ENCODE peak calls at places on chromosomes 11 and 22, in six cellular contexts. One of them, this sample, is unnamed.

GRCh38 chr11:128472128-128473110 is 114.9 kb downstream of the ETS1 start:
- DNase-seq in adrenal gland: no peak
- DNase-seq in left lung: no peak
- DNase-seq in astrocyte of the cerebellum: no peak
- DNase-seq in CD8-positive, alpha-beta T cell: peak
- DNase-seq in pancreas: no peak
- DNase-seq in this sample: no peak

GRCh38 chr22:20429254-20430100 is 8.1 kb downstream of the SCARF2 start:
- DNase-seq in left lung: peak
- DNase-seq in astrocyte of the cerebellum: no peak
- DNase-seq in pancreas: peak
- DNase-seq in adrenal gland: peak
- DNase-seq in CD8-positive, alpha-beta T cell: peak
- DNase-seq in this sample: peak

GRCh38 chr22:19566599-19567382 is 42.6 kb upstream of the CLDN5 start:
- DNase-seq in astrocyte of the cerebellum: no peak
- DNase-seq in CD8-positive, alpha-beta T cell: no peak
- DNase-seq in pancreas: no peak
- DNase-seq in adrenal gland: no peak
- DNase-seq in left lung: no peak
- DNase-seq in this sample: no peak

GRCh38 chr22:20553947-20554741 is 46.7 kb downstream of the MED15 start:
- DNase-seq in left lung: no peak
- DNase-seq in adrenal gland: peak
- DNase-seq in astrocyte of the cerebellum: no peak
- DNase-seq in CD8-positive, alpha-beta T cell: no peak
- DNase-seq in pancreas: no peak
- DNase-seq in this sample: no peak

GRCh38 chr22:50686794-50687193 is 14.2 kb downstream of the SHANK3 start:
- DNase-seq in CD8-positive, alpha-beta T cell: no peak
- DNase-seq in pancreas: no peak
- DNase-seq in left lung: peak
- DNase-seq in adrenal gland: no peak
- DNase-seq in astrocyte of the cerebellum: no peak
- DNase-seq in this sample: no peak

GRCh38 chr11:831132-831864 is 1.5 kb upstream of the CD151 start:
- DNase-seq in adrenal gland: peak
- DNase-seq in pancreas: peak
- DNase-seq in astrocyte of the cerebellum: no peak
- DNase-seq in CD8-positive, alpha-beta T cell: no peak
- DNase-seq in left lung: no peak
- DNase-seq in this sample: no peak

GRCh38 chr11:29161216-29161615 is 855.6 kb downstream of the KCNA4 start:
- DNase-seq in adrenal gland: no peak
- DNase-seq in CD8-positive, alpha-beta T cell: no peak
- DNase-seq in astrocyte of the cerebellum: no peak
- DNase-seq in left lung: no peak
- DNase-seq in pancreas: no peak
- DNase-seq in this sample: no peak

GRCh38 chr11:106690923-106691322 is 327.4 kb downstream of the GUCY1A2 start:
- DNase-seq in CD8-positive, alpha-beta T cell: no peak
- DNase-seq in left lung: no peak
- DNase-seq in adrenal gland: no peak
- DNase-seq in pancreas: no peak
- DNase-seq in astrocyte of the cerebellum: no peak
- DNase-seq in this sample: no peak

GRCh38 chr11:78417888-78418583 is 416 bp upstream of the GAB2 start:
- DNase-seq in CD8-positive, alpha-beta T cell: peak
- DNase-seq in astrocyte of the cerebellum: no peak
- DNase-seq in left lung: peak
- DNase-seq in adrenal gland: peak
- DNase-seq in pancreas: peak
- DNase-seq in this sample: no peak

GRCh38 chr11:86743223-86744118 is 56.9 kb upstream of the PRSS23 start:
- DNase-seq in astrocyte of the cerebellum: peak
- DNase-seq in left lung: peak
- DNase-seq in pancreas: no peak
- DNase-seq in CD8-positive, alpha-beta T cell: no peak
- DNase-seq in adrenal gland: peak
- DNase-seq in this sample: no peak

GRCh38 chr11:112963368-112963955 is 2.2 kb downstream of the NCAM1 start:
- DNase-seq in pancreas: peak
- DNase-seq in CD8-positive, alpha-beta T cell: no peak
- DNase-seq in adrenal gland: no peak
- DNase-seq in left lung: no peak
- DNase-seq in astrocyte of the cerebellum: no peak
- DNase-seq in this sample: no peak

GRCh38 chr11:64396079-64396591 is 37.2 kb downstream of the RPS6KA4 start:
- DNase-seq in CD8-positive, alpha-beta T cell: no peak
- DNase-seq in astrocyte of the cerebellum: no peak
- DNase-seq in pancreas: no peak
- DNase-seq in adrenal gland: no peak
- DNase-seq in left lung: no peak
- DNase-seq in this sample: no peak

GRCh38 chr11:64340671-64341335 is 799 bp downstream of the CCDC88B start:
- DNase-seq in pancreas: peak
- DNase-seq in left lung: no peak
- DNase-seq in astrocyte of the cerebellum: no peak
- DNase-seq in adrenal gland: no peak
- DNase-seq in CD8-positive, alpha-beta T cell: peak
- DNase-seq in this sample: no peak

GRCh38 chr11:19777342-19778102 is 64.9 kb downstream of the NAV2 start:
- DNase-seq in CD8-positive, alpha-beta T cell: no peak
- DNase-seq in pancreas: no peak
- DNase-seq in astrocyte of the cerebellum: peak
- DNase-seq in left lung: no peak
- DNase-seq in adrenal gland: peak
- DNase-seq in this sample: no peak

GRCh38 chr22:42286205-42286604 is 15.8 kb upstream of the TCF20 start:
- DNase-seq in pancreas: no peak
- DNase-seq in astrocyte of the cerebellum: no peak
- DNase-seq in CD8-positive, alpha-beta T cell: no peak
- DNase-seq in left lung: no peak
- DNase-seq in adrenal gland: no peak
- DNase-seq in this sample: peak

GRCh38 chr11:79227308-79227707 is 213.5 kb downstream of the TENM4 start:
- DNase-seq in adrenal gland: no peak
- DNase-seq in astrocyte of the cerebellum: no peak
- DNase-seq in CD8-positive, alpha-beta T cell: no peak
- DNase-seq in pancreas: no peak
- DNase-seq in left lung: no peak
- DNase-seq in this sample: no peak

GRCh38 chr11:128036006-128036405 is 551.4 kb downstream of the ETS1 start:
- DNase-seq in astrocyte of the cerebellum: no peak
- DNase-seq in adrenal gland: no peak
- DNase-seq in pancreas: no peak
- DNase-seq in left lung: no peak
- DNase-seq in CD8-positive, alpha-beta T cell: no peak
- DNase-seq in this sample: no peak

GRCh38 chr11:3859373-3859881 is 4.0 kb downstream of the STIM1 start:
- DNase-seq in CD8-positive, alpha-beta T cell: no peak
- DNase-seq in pancreas: peak
- DNase-seq in left lung: no peak
- DNase-seq in adrenal gland: no peak
- DNase-seq in astrocyte of the cerebellum: no peak
- DNase-seq in this sample: no peak
- H3K4me3 ChIP-seq in CD8-positive, alpha-beta T cell: peak
- H3K4me3 ChIP-seq in pancreas: no peak
- H3K4me3 ChIP-seq in left lung: no peak
- H3K4me3 ChIP-seq in adrenal gland: peak
- H3K4me3 ChIP-seq in astrocyte of the cerebellum: no peak
- H3K4me3 ChIP-seq in this sample: peak

GRCh38 chr11:121270286-121270685 is 22.3 kb upstream of the SC5D start:
- DNase-seq in pancreas: no peak
- DNase-seq in adrenal gland: no peak
- DNase-seq in left lung: no peak
- DNase-seq in astrocyte of the cerebellum: no peak
- DNase-seq in CD8-positive, alpha-beta T cell: no peak
- DNase-seq in this sample: no peak
- H3K4me3 ChIP-seq in pancreas: no peak
- H3K4me3 ChIP-seq in adrenal gland: no peak
- H3K4me3 ChIP-seq in left lung: no peak
- H3K4me3 ChIP-seq in astrocyte of the cerebellum: no peak
- H3K4me3 ChIP-seq in CD8-positive, alpha-beta T cell: no peak
- H3K4me3 ChIP-seq in this sample: no peak

DNA sequence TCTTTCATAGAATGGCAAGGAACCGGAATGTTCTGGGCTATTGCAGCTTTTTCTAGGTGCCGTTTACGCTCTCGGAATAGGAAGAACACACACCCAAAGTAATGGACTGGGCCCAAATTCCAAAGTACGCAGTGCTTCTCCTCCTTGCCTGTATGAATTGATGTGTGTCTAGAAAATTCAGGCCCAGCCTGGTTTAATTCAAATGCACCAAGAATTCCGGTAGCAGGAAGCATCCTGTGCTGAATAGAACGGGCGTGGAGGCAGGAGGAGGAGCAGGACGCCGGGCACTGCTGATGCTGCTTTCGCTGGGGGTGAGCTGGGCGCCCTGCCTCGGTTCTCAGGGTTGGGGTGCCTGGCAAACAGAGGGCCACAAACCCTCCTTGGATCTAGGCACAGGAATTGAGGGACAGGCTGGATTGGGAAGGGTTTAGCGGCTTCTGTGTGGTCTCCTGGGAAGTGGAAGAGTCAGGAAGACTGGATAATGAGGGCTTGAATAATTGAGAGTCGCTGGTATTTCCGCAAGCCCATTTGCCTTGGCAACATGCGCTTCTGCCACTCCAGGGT is 2.0 kb downstream of the PARVB start:
- DNase-seq in CD8-positive, alpha-beta T cell: no peak
- DNase-seq in astrocyte of the cerebellum: no peak
- DNase-seq in pancreas: no peak
- DNase-seq in left lung: no peak
- DNase-seq in adrenal gland: no peak
- DNase-seq in this sample: no peak
- H3K4me3 ChIP-seq in CD8-positive, alpha-beta T cell: no peak
- H3K4me3 ChIP-seq in astrocyte of the cerebellum: no peak
- H3K4me3 ChIP-seq in pancreas: no peak
- H3K4me3 ChIP-seq in left lung: no peak
- H3K4me3 ChIP-seq in adrenal gland: peak
- H3K4me3 ChIP-seq in this sample: no peak

GRCh38 chr11:44728085-44728410 is 1.3 kb downstream of the TSPAN18 start:
- DNase-seq in CD8-positive, alpha-beta T cell: no peak
- DNase-seq in left lung: no peak
- DNase-seq in astrocyte of the cerebellum: no peak
- DNase-seq in adrenal gland: no peak
- DNase-seq in pancreas: no peak
- DNase-seq in this sample: no peak
- H3K4me3 ChIP-seq in CD8-positive, alpha-beta T cell: peak
- H3K4me3 ChIP-seq in left lung: peak
- H3K4me3 ChIP-seq in astrocyte of the cerebellum: peak
- H3K4me3 ChIP-seq in adrenal gland: peak
- H3K4me3 ChIP-seq in pancreas: peak
- H3K4me3 ChIP-seq in this sample: peak

GRCh38 chr11:9601876-9602199 is 28.4 kb downstream of the WEE1 start:
- DNase-seq in astrocyte of the cerebellum: no peak
- DNase-seq in pancreas: no peak
- DNase-seq in left lung: no peak
- DNase-seq in adrenal gland: no peak
- DNase-seq in CD8-positive, alpha-beta T cell: no peak
- DNase-seq in this sample: no peak
- H3K4me3 ChIP-seq in astrocyte of the cerebellum: no peak
- H3K4me3 ChIP-seq in pancreas: no peak
- H3K4me3 ChIP-seq in left lung: no peak
- H3K4me3 ChIP-seq in adrenal gland: no peak
- H3K4me3 ChIP-seq in CD8-positive, alpha-beta T cell: peak
- H3K4me3 ChIP-seq in this sample: peak

This sample was measured in Jurkat, Clone E6-1.